ENCODE peak calls at places on chromosomes 2 and 18, in eight cellular contexts. G, O, M, N, F, V, K and I are unnamed samples.

GRCh38 chr18:46167971-46168370 is 63.8 kb downstream of the HAUS1 start:
- DNase-seq in N (no peak), K (no peak), V (no peak), M (no peak), O (no peak), G (no peak), F (no peak), I (no peak)

GRCh38 chr2:191319181-191319580 is 74.0 kb downstream of the MYO1B start:
- DNase-seq in K (peak; percentile 78), M (no peak), F (no peak), V (no peak), O (no peak), G (no peak), N (no peak), I (no peak)

GRCh38 chr2:11681722-11682589 is 12.0 kb upstream of the NTSR2 start:
- DNase-seq in K (no peak), O (peak; percentile 73), V (no peak), N (peak; percentile 72), G (no peak), F (peak; percentile 27), M (peak; percentile 15), I (no peak)

GRCh38 chr2:196925768-196926561 is 542 bp downstream of the PGAP1 start:
- DNase-seq in N (no peak), G (no peak), M (no peak), V (no peak), F (peak; percentile 21), O (no peak), K (peak; percentile 33), I (no peak)

GRCh38 chr2:220166616-220167015 is 539.2 kb downstream of the SLC4A3 start:
- DNase-seq in O (no peak), M (no peak), K (no peak), G (no peak), N (no peak), V (no peak), F (no peak), I (no peak)

GRCh38 chr2:3038636-3039035 is 339.0 kb downstream of the EIPR1 start:
- DNase-seq in G (no peak), M (no peak), F (no peak), V (no peak), K (no peak), O (no peak), N (no peak), I (no peak)

GRCh38 chr18:39453356-39453755 is 1887.8 kb upstream of the CELF4 start:
- DNase-seq in F (no peak), K (no peak), N (no peak), M (no peak), O (no peak), V (no peak), G (no peak), I (no peak)

GRCh38 chr2:163698857-163699256 is 37.0 kb downstream of the FIGN start:
- DNase-seq in F (no peak), M (no peak), O (no peak), K (no peak), G (no peak), V (no peak), N (no peak), I (no peak)

GRCh38 chr18:68916734-68917133 is 118.9 kb downstream of the CCDC102B start:
- DNase-seq in F (no peak), K (peak; percentile 19), M (no peak), O (no peak), G (no peak), V (no peak), N (peak; percentile 11), I (no peak)

GRCh38 chr2:141906673-141907072 is 224.1 kb downstream of the LRP1B start:
- DNase-seq in V (no peak), F (no peak), O (no peak), N (no peak), G (no peak), K (no peak), M (no peak), I (no peak)

GRCh38 chr2:143434445-143434844 is 305.2 kb downstream of the ARHGAP15 start:
- DNase-seq in V (no peak), N (no peak), M (no peak), F (no peak), O (no peak), K (no peak), G (no peak), I (no peak)

GRCh38 chr18:49046125-49046524 is 95.4 kb upstream of the SMAD7 start:
- DNase-seq in K (no peak), O (no peak), N (no peak), G (no peak), V (no peak), M (no peak), F (no peak), I (no peak)

GRCh38 chr2:238061310-238062202 is 755 bp downstream of the SCLY start:
- DNase-seq in F (peak; percentile 20), V (no peak), K (peak; percentile 52), O (peak; percentile 5), N (peak; percentile 66), M (no peak), G (no peak), I (no peak)

GRCh38 chr2:135792401-135793152 is 44.4 kb downstream of the LCT start:
- DNase-seq in M (no peak), K (no peak), V (no peak), F (no peak), N (no peak), G (no peak), O (no peak), I (no peak)

GRCh38 chr18:58186258-58186948 is 142.4 kb downstream of the NEDD4L start:
- DNase-seq in K (peak; percentile 66), G (no peak), M (no peak), O (no peak), N (peak; percentile 51), F (no peak), V (peak; percentile 77), I (peak; percentile 41)

GRCh38 chr2:165018207-165018606 is 62.9 kb upstream of the SLC38A11 start:
- DNase-seq in F (no peak), N (no peak), K (peak; percentile 3), M (no peak), G (no peak), V (no peak), O (peak; percentile 4), I (no peak)

GRCh38 chr2:36500072-36500471 is 97.9 kb downstream of the FEZ2 start:
- DNase-seq in G (no peak), M (no peak), V (no peak), O (no peak), F (no peak), N (no peak), K (no peak), I (no peak)

GRCh38 chr2:137964066-137964858 is at the start of gene HNMT:
- DNase-seq in N (peak; percentile 11), M (no peak), G (peak; percentile 25), K (peak; percentile 66), V (peak; percentile 69), F (no peak), O (no peak), I (no peak)

GRCh38 chr2:69030791-69031190 is 17.8 kb downstream of the ANTXR1 start:
- DNase-seq in M (no peak), F (no peak), K (peak; percentile 27), V (no peak), G (no peak), O (no peak), N (no peak), I (no peak)

GRCh38 chr2:240443891-240444301 is 8.4 kb downstream of the GPC1 start:
- DNase-seq in G (no peak), N (no peak), O (no peak), V (no peak), K (no peak), F (no peak), M (no peak), I (no peak)

GRCh38 chr2:69345434-69345833 is 41.6 kb downstream of the GFPT1 start:
- DNase-seq in F (no peak), G (no peak), V (no peak), K (no peak), M (no peak), O (no peak), N (no peak), I (no peak)

GRCh38 chr2:158806941-158807340 is 11.8 kb downstream of the DAPL1 start:
- DNase-seq in K (no peak), M (no peak), O (no peak), F (no peak), G (no peak), V (no peak), N (no peak), I (no peak)

GRCh38 chr2:211328126-211328525 is 771.7 kb downstream of the CPS1 start:
- DNase-seq in K (no peak), O (no peak), N (no peak), M (no peak), G (no peak), V (no peak), F (no peak), I (no peak)

GRCh38 chr2:186576614-186577013 is 13.2 kb upstream of the ITGAV start:
- DNase-seq in F (no peak), G (no peak), V (no peak), M (no peak), O (no peak), K (no peak), N (no peak), I (no peak)